ENCODE peak calls at places on chromosomes 5 and 9, in four cellular contexts. F is RWPE1, C is astrocyte of the cerebellum, P is spleen. I is an unnamed sample.

GRCh38 chr9:93114169-93114983 is 18.4 kb downstream of the CARD19 start:
- DNase-seq in C (no peak), F (no peak), P (peak), I (no peak)

GRCh38 chr9:126053913-126054312 is 272.7 kb upstream of the MVB12B start:
- DNase-seq in F (no peak), P (no peak), C (no peak), I (no peak)

GRCh38 chr9:84152204-84152603 is 171.6 kb downstream of the RMI1 start:
- DNase-seq in P (no peak), F (no peak), C (no peak), I (no peak)

GRCh38 chr5:103445426-103446035 is 117.1 kb downstream of the NUDT12 start:
- DNase-seq in F (no peak), P (no peak), C (no peak), I (no peak)

GRCh38 chr5:93602261-93603149 is 19.5 kb downstream of the NR2F1 start:
- DNase-seq in C (no peak), F (no peak), P (no peak), I (no peak)

GRCh38 chr9:109574061-109574882 is 76.2 kb upstream of the PTPN3 start:
- DNase-seq in P (no peak), F (peak), C (peak), I (peak)

GRCh38 chr5:17169507-17169906 is 47.9 kb upstream of the BASP1 start:
- DNase-seq in P (no peak), F (no peak), C (no peak), I (no peak)

GRCh38 chr5:140391312-140391711 is 10.3 kb upstream of the ANKHD1 start:
- DNase-seq in P (no peak), C (no peak), F (no peak), I (no peak)

GRCh38 chr9:35271637-35272036 is 109.8 kb downstream of the UNC13B start:
- DNase-seq in C (no peak), F (no peak), P (no peak), I (no peak)

GRCh38 chr9:89563511-89564256 is 41.1 kb upstream of the GADD45G start:
- DNase-seq in P (no peak), C (no peak), F (no peak), I (no peak)

GRCh38 chr9:130142635-130143034 is 29.6 kb upstream of the NCS1 start:
- DNase-seq in P (no peak), F (no peak), C (no peak), I (no peak)

GRCh38 chr9:87479801-87480201 is 17.9 kb upstream of the DAPK1 start:
- DNase-seq in F (no peak), P (no peak), C (no peak), I (no peak)

GRCh38 chr9:69499401-69499800 is 172.8 kb downstream of the APBA1 start:
- DNase-seq in C (no peak), P (no peak), F (no peak), I (no peak)

GRCh38 chr9:76904661-76905457 is 1.1 kb downstream of the PRUNE2 start:
- DNase-seq in F (no peak), P (no peak), C (no peak), I (no peak)

GRCh38 chr9:128203842-128204551 is 818 bp downstream of the DNM1 start:
- DNase-seq in C (no peak), P (no peak), F (peak), I (no peak)

GRCh38 chr5:163535290-163535689 is 29.9 kb downstream of the MAT2B start:
- DNase-seq in P (no peak), C (no peak), F (no peak), I (no peak)

GRCh38 chr5:61332369-61332745 is 299 bp downstream of the ZSWIM6 start:
- DNase-seq in F (no peak), C (no peak), P (no peak), I (no peak)

GRCh38 chr9:13142776-13143175 is 136.7 kb downstream of the MPDZ start:
- DNase-seq in C (no peak), F (no peak), P (no peak), I (no peak)

GRCh38 chr9:6845881-6846280 is 88.1 kb downstream of the KDM4C start:
- DNase-seq in C (no peak), F (no peak), P (no peak), I (peak)
- TF ChIP-seq CTCF in C (peak), F (no peak), P (no peak), I (peak)

DNA sequence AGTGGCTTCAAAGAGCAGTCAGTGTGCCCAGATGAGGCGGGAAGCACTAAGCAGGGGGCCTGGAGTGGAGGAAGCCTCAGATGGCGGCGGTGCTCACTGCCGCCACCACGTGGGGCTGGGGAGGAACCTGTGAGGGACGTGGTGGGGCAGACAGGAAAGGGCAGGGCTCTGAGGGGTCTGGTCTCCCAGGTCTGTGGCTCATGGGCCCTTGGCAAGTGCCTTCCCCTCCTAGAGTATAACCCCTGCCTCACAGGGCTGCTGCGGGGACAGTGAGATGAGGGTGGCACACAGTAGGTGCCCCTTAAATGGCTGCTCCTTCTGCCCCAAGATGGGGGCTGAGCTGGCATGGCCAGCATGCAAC is 26.6 kb downstream of the NR5A1 start:
- DNase-seq in F (peak), C (no peak), P (no peak), I (no peak)
- TF ChIP-seq CTCF in F (no peak), C (peak), P (peak), I (peak)

DNA sequence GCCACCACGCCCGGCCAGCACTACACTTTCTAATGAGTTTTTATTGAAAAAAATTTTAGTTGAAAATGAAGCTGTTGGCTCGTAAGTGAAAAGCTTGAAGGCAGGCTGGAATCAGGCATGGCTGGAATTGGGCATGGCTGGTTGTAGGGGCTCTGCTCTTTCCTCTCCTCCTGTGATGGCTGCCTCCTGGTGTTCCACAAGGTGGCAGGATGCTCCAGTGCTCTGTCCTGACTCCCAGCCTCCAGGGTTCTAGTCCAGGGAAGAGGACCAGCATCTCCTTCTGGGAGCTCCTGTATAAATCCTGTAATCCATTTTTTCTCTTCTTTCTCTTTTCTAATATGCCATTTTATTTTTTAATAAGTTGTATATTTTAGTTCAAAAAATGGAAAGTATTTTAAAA is 57.2 kb upstream of the DHFR start:
- DNase-seq in C (peak), F (peak), P (no peak), I (no peak)
- TF ChIP-seq CTCF in C (peak), F (peak), P (peak), I (peak)

DNA sequence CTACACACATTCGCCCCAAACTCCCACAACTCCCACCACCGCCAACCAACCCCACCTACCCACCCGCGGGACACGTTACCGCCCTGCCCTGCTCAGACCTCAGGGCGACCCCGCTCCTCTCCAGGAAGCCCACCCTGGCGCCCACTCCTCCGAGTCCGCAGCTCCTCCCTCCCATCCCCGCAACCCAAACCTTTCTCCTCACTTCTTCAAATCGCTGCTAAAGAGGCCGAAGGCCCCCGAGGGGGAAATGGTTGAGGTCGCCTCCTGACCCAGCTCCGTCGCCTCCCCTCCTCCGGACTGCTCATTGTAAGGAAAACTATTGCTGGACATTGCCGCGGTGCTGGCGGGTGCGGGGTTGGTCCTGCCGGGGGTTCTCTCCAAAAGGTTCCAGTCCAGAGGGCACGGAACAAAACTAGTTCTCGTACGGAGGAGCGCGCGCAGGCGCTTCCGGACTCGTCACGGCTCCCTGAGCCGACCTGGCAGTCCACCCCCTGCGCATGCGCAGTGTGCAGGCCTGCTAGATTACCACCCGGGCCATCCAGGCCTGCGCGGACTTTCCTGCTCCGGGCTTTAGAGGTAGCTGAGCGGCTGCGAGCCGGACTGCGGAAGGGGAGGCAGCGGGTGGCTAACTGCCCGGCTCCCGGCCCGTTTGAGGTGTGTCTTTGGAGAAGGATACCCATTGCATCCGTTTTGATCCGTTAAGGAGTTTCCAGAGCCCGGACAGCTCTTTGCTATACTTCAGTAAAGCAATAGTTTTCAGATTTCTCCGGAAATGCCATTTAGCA is at the start of gene AP3B1:
- DNase-seq in P (peak), C (peak), F (peak), I (peak)
- TF ChIP-seq CTCF in P (no peak), C (no peak), F (no peak), I (no peak)

GRCh38 chr5:171599957-171600612 is 180.6 kb downstream of the FGF18 start:
- DNase-seq in F (no peak), P (no peak), C (no peak), I (no peak)

GRCh38 chr5:171600736-171601265 is 181.4 kb downstream of the FGF18 start:
- DNase-seq in F (no peak), C (no peak), P (no peak), I (no peak)

GRCh38 chr5:171596391-171596878 is 177.0 kb downstream of the FGF18 start:
- DNase-seq in C (peak), F (no peak), P (no peak), I (no peak)

GRCh38 chr5:171599396-171599795 is 179.9 kb downstream of the FGF18 start:
- DNase-seq in C (no peak), P (no peak), F (no peak), I (no peak)

GRCh38 chr5:171598279-171599152 is 179.1 kb downstream of the FGF18 start:
- DNase-seq in P (no peak), C (no peak), F (no peak), I (no peak)
- TF ChIP-seq CTCF in P (peak), C (no peak), F (no peak), I (peak)

DNA sequence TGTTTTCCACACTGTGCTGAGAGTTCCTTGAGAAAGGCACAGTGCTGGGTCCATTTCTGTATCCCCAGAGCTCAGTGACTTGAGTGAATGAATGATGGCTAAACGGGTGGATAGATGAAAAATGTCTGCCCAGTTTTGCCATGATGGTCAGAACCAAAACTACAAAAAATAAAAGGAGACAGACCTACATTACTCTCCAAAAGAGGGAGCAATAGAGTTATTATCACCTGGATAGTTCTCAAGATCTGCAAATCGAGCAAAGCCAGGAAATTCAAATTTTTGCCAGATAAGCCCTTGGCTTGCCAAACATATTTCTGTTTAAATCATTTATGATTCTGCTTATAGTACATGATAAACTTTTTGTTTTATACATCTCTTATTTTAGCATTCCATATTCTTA is 214.2 kb upstream of the ZNF462 start:
- DNase-seq in P (no peak), F (peak), C (no peak), I (no peak)
- TF ChIP-seq CTCF in P (no peak), F (peak), C (no peak), I (peak)